ENCODE peak calls at places on chromosomes 1 and 21, in five cellular contexts. F, C, P, T and S are unnamed samples.
A peak's percentile ranks its signal among the peaks of the same experiment; 100 is the strongest.

GRCh38 chr1:234773936-234774677 is 164.1 kb upstream of the IRF2BP2 start:
- DNase-seq in F (no peak), C (no peak), P (no peak), T (no peak), S (no peak)

GRCh38 chr1:110011527-110012041 is 22.8 kb upstream of the STRIP1 start:
- DNase-seq in F (no peak), C (peak; percentile 57), P (no peak), T (no peak), S (no peak)

GRCh38 chr1:244326757-244327156 is 125.0 kb downstream of the ADSS2 start:
- DNase-seq in F (no peak), C (no peak), P (no peak), T (no peak), S (no peak)

GRCh38 chr1:230641900-230642262 is 400 bp upstream of the COG2 start:
- DNase-seq in F (no peak), C (no peak), P (no peak), T (no peak), S (no peak)

GRCh38 chr21:42063206-42063577 is 7.9 kb upstream of the UMODL1 start:
- DNase-seq in F (peak; percentile 70), C (no peak), P (peak; percentile 86), T (no peak), S (no peak)

GRCh38 chr1:76075188-76075489 is 593 bp downstream of the ST6GALNAC3 start:
- DNase-seq in F (no peak), C (no peak), P (peak; percentile 85), T (no peak), S (no peak)

GRCh38 chr1:108828074-108828961 is 28.6 kb downstream of the AKNAD1 start:
- DNase-seq in F (peak; percentile 76), C (peak; percentile 92), P (peak; percentile 86), T (peak; percentile 70), S (peak; percentile 57)

GRCh38 chr1:66022904-66023620 is 230.4 kb downstream of the PDE4B start:
- DNase-seq in F (no peak), C (peak; percentile 54), P (no peak), T (no peak), S (no peak)

GRCh38 chr21:37564924-37565529 is 198.5 kb downstream of the DYRK1A start:
- DNase-seq in F (no peak), C (peak; percentile 42), P (no peak), T (no peak), S (no peak)
- H3K4me3 ChIP-seq in F (peak overlapping the region; percentile 75), C (no peak overlapping the region), P (no peak overlapping the region), T (peak overlapping the region; percentile 80), S (peak overlapping the region; percentile 73)

GRCh38 chr1:240004086-240004749 is 87.5 kb upstream of the FMN2 start:
- DNase-seq in F (no peak), C (peak; percentile 31), P (no peak), T (no peak), S (no peak)
- TF ChIP-seq CTCF in F (peak; percentile 78), C (peak; percentile 84), P (peak; percentile 76), T (peak; percentile 71), S (peak; percentile 88)

DNA sequence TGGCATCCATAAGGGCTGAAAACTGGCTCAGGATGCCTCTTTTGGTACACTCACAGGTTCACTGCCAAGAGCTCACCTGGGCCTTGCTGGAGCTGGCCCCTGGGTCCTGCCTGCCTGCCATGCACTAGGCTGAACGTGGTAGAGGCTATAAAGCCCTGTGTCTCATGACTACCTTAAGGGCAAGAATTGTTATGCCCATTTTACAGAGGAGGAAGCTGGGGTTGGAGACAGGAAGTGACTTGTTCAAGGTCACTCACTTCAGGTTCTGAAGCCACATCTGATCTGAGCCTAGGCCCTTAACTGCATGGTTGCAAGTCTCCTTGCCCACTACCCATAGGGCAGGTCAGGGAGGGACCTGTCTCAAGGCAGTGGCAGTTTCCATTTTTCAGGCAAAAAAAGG is 7.9 kb downstream of the STK40 start:
- DNase-seq in F (peak; percentile 20), C (no peak), P (no peak), T (no peak), S (no peak)
- H3K4me1 ChIP-seq in F (peaks cover 81% of the 10 kb centered on the region), C (peaks cover 18% of the 10 kb centered on the region), P (peaks cover 62% of the 10 kb centered on the region), T (peaks cover 97% of the 10 kb centered on the region), S (peaks cover 66% of the 10 kb centered on the region)

GRCh38 chr1:54884135-54884586 is 2.8 kb downstream of the DHCR24 start:
- DNase-seq in F (no peak), C (no peak), P (no peak), T (no peak), S (no peak)
- H3K4me3 ChIP-seq in F (peak overlapping the region; percentile 86), C (no peak overlapping the region), P (no peak overlapping the region), T (no peak overlapping the region), S (no peak overlapping the region)

GRCh38 chr1:116934586-116935207 is 25.0 kb downstream of the PTGFRN start:
- DNase-seq in F (no peak), C (no peak), P (no peak), T (no peak), S (no peak)
- TF ChIP-seq CTCF in F (no peak), C (peak; percentile 57), P (peak; percentile 37), T (peak; percentile 31), S (peak; percentile 12)

DNA sequence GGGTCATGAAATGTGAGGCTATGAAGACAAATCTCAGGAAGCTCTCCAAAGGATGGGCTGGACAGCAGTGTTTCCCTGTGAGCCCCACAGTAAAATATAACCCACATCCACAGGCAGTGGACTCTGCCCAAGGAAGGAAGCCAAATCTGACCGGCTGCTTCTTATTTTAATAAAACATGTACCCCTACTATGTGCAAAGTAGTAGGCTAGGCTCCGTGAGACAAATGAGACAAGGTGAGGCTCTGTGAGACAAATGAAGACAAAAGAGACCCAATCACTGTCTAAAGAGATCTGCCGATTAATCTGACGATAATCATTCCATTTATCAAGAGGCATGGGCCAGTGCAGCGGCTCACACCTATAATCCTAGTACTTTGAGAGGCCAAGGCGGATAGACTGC is 2.1 kb downstream of the ASAP3 start:
- DNase-seq in F (no peak), C (no peak), P (no peak), T (no peak), S (no peak)
- H3K4me1 ChIP-seq in F (peaks cover 40% of the 10 kb centered on the region), C (peaks cover 10% of the 10 kb centered on the region), P (peaks cover 14% of the 10 kb centered on the region), T (peaks cover 69% of the 10 kb centered on the region), S (peaks cover 20% of the 10 kb centered on the region)

DNA sequence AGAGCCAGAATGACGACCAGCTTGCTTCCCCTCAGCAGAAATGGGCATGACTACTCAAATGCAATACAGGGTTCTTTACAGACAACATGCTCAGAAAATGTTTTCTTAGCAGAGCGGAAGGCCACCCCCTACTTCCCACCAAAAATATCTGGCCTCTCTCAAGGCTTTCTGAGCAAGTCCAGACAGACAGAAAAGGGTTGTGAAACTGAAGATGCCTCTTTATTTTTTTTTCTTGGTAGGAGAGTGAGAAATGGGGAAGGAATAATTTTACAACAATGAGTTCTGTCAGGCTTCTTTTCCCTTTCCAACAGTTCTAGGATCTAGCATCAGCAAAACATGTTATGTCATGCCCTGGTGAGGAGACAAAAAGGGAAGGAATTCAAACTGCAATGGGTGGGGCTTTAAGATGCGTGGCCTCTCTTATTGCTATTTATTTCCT is 172.0 kb upstream of the CAMK1G start:
- DNase-seq in F (no peak), C (no peak), P (no peak), T (no peak), S (no peak)
- H3K4me3 ChIP-seq in F (no peak overlapping the region), C (no peak overlapping the region), P (no peak overlapping the region), T (no peak overlapping the region), S (no peak overlapping the region)